ENCODE peak calls at places on chromosomes 13 and 19, in seven cellular contexts. Y is mesendoderm, D is psoas muscle, F is endodermal cell, Q is OCI-LY7, N is GM06990, A is adrenal gland. V is an unnamed sample.

GRCh38 chr19:17479325-17479791 is 9.0 kb downstream of the SLC27A1 start:
- DNase-seq in N (no peak), Q (no peak), A (no peak), Y (no peak), F (no peak), D (no peak), V (no peak)

GRCh38 chr19:32406161-32407003 is 812 bp downstream of the DPY19L3 start:
- DNase-seq in N (no peak), F (no peak), D (no peak), Q (no peak), Y (no peak), A (no peak), V (no peak)

GRCh38 chr13:99442273-99442895 is 58.9 kb upstream of the TM9SF2 start:
- DNase-seq in D (no peak), Q (peak), Y (peak), A (no peak), N (no peak), F (peak), V (no peak)

GRCh38 chr19:46717034-46717715 is at the start of gene PRKD2:
- DNase-seq in N (peak), Y (peak), D (peak), F (peak), Q (peak), A (peak), V (peak)

GRCh38 chr19:5718032-5718578 is 1.8 kb downstream of the LONP1 start:
- DNase-seq in D (no peak), Y (no peak), F (no peak), A (peak), N (no peak), Q (no peak), V (no peak)

GRCh38 chr19:45276284-45276687 is 25.2 kb downstream of the MARK4 start:
- DNase-seq in N (no peak), A (no peak), Q (peak), Y (no peak), D (no peak), F (no peak), V (no peak)

GRCh38 chr19:17686592-17687042 is 1.5 kb downstream of the UNC13A start:
- DNase-seq in Q (no peak), F (peak), N (no peak), A (peak), Y (peak), D (peak), V (peak)

GRCh38 chr13:83327091-83327490 is 555.2 kb downstream of the SLITRK1 start:
- DNase-seq in N (no peak), Q (no peak), A (no peak), Y (no peak), F (no peak), D (no peak), V (no peak)

GRCh38 chr19:3366761-3367571 is 583 bp downstream of the NFIC start:
- DNase-seq in Q (no peak), Y (peak), N (peak), D (peak), A (peak), F (peak), V (peak)

GRCh38 chr13:37656247-37656940 is 57.8 kb upstream of the POSTN start:
- DNase-seq in N (no peak), F (no peak), D (no peak), Q (no peak), Y (peak), A (no peak), V (no peak)

GRCh38 chr13:77207943-77208342 is 119.0 kb downstream of the MYCBP2 start:
- DNase-seq in N (no peak), F (no peak), Y (no peak), D (no peak), Q (no peak), A (no peak), V (no peak)

GRCh38 chr19:55640043-55640576 is 692 bp upstream of the ZNF580 start:
- DNase-seq in Q (peak), A (peak), F (peak), Y (peak), N (peak), D (peak), V (peak)

GRCh38 chr19:48793271-48793670 is 17.6 kb downstream of the BCAT2 start:
- DNase-seq in D (no peak), N (no peak), F (no peak), Y (no peak), Q (no peak), A (no peak), V (no peak)

GRCh38 chr13:33740134-33740538 is 77.8 kb upstream of the RFC3 start:
- DNase-seq in Y (no peak), A (no peak), Q (no peak), F (no peak), N (no peak), D (no peak), V (no peak)

GRCh38 chr13:41306271-41307150 is 4.6 kb upstream of the NAA16 start:
- DNase-seq in N (no peak), Q (no peak), Y (no peak), F (no peak), D (no peak), A (no peak), V (no peak)

GRCh38 chr13:88068316-88068715 is 397.1 kb downstream of the SLITRK5 start:
- DNase-seq in D (no peak), Q (no peak), N (no peak), A (no peak), Y (no peak), F (no peak), V (no peak)

GRCh38 chr13:32233062-32233461 is 82.1 kb downstream of the ZAR1L start:
- DNase-seq in D (no peak), F (no peak), A (no peak), Q (no peak), Y (no peak), N (no peak), V (no peak)

GRCh38 chr13:21973437-21974125 is 302.7 kb downstream of the FGF9 start:
- DNase-seq in D (no peak), N (no peak), A (no peak), F (peak), Q (no peak), Y (no peak), V (no peak)

GRCh38 chr13:76939215-76939614 is 9.1 kb upstream of the ACOD1 start:
- DNase-seq in D (no peak), N (no peak), F (no peak), Q (no peak), A (no peak), Y (no peak), V (no peak)

GRCh38 chr13:36344173-36344572 is 2.0 kb downstream of the SPART start:
- DNase-seq in Y (peak), D (no peak), Q (no peak), A (no peak), N (no peak), F (no peak), V (no peak)

GRCh38 chr19:13707901-13708300 is 56.4 kb upstream of the MRI1 start:
- DNase-seq in F (no peak), D (no peak), Q (no peak), N (no peak), Y (no peak), A (no peak), V (no peak)

GRCh38 chr13:91369432-91369831 is 21.9 kb downstream of the MIR17HG start:
- DNase-seq in D (no peak), A (no peak), F (no peak), Q (no peak), Y (peak), N (no peak), V (no peak)

GRCh38 chr19:8097198-8097597 is 44.6 kb downstream of the CCL25 start:
- DNase-seq in Q (no peak), F (no peak), Y (no peak), N (no peak), A (no peak), D (no peak), V (no peak)

GRCh38 chr13:76723551-76724232 is 162.5 kb downstream of the KCTD12 start:
- DNase-seq in N (no peak), Y (peak), Q (no peak), D (peak), F (peak), A (no peak), V (no peak)

GRCh38 chr13:110126391-110126961 is 180.5 kb downstream of the COL4A1 start:
- DNase-seq in F (peak), A (no peak), Y (peak), N (peak), Q (no peak), D (peak), V (peak)

GRCh38 chr13:93270769-93271753 is 44.5 kb downstream of the GPC6 start:
- DNase-seq in A (no peak), Q (no peak), N (no peak), D (no peak), Y (peak), F (no peak), V (no peak)

GRCh38 chr13:74662895-74663294 is 528.7 kb upstream of the KLF12 start:
- DNase-seq in Y (no peak), A (no peak), D (no peak), Q (no peak), F (no peak), N (no peak), V (peak)

GRCh38 chr19:48203227-48203793 is 32.8 kb downstream of the ZSWIM9 start:
- DNase-seq in N (no peak), Y (no peak), D (no peak), Q (peak), A (no peak), F (no peak), V (no peak)

DNA sequence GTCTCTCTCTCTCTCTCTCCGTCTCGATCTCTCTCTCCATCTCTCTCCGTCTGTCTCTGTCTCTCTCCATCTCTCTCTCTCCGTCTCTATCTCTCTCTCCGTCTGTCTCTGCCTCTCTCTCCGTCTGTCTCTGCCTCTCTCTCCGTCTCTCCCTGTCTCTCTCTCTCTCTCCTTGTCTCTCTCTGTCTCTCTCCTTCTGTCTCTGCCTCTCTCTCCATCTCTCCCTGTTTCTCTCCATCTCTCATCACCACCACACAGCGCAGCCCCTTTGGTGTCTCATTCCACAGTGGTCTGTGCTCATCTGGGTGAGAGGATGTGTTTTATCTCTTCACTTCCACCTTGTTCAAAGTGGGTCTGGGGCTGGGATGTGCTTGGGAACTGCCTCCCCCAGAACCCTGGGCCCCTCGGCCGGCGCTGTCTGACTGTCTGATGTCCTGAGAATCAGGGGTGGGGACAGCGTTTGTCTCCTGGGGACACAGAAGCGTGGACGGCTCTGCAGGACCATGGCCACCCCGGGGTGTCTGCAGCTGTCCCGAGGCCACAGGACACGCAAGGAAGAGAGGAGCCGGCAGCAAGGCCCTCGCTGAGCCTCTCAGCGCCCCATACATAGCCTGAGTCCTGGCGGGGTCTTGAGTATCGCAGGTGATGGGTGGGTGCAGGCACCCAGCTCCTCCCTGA is 40.2 kb upstream of the C13orf46 start:
- DNase-seq in D (no peak), Q (no peak), Y (no peak), N (no peak), F (no peak), A (no peak), V (peak)
- H3K4me3 ChIP-seq in D (no peak), Q (no peak), Y (no peak), N (no peak), F (no peak), A (no peak), V (no peak)

GRCh38 chr13:60268203-60268555 is 104.5 kb upstream of the DIAPH3 start:
- DNase-seq in F (no peak), N (no peak), Q (no peak), Y (no peak), D (no peak), A (no peak), V (no peak)
- H3K4me3 ChIP-seq in F (peak), N (peak), Q (peak), Y (peak), D (peak), A (no peak), V (peak)

GRCh38 chr19:51479531-51480331 is 1.4 kb downstream of the CEACAM18 start:
- DNase-seq in Q (no peak), D (no peak), N (no peak), F (no peak), A (no peak), Y (no peak), V (no peak)
- H3K4me3 ChIP-seq in Q (no peak), D (no peak), N (no peak), F (no peak), A (no peak), Y (no peak), V (no peak)

DNA sequence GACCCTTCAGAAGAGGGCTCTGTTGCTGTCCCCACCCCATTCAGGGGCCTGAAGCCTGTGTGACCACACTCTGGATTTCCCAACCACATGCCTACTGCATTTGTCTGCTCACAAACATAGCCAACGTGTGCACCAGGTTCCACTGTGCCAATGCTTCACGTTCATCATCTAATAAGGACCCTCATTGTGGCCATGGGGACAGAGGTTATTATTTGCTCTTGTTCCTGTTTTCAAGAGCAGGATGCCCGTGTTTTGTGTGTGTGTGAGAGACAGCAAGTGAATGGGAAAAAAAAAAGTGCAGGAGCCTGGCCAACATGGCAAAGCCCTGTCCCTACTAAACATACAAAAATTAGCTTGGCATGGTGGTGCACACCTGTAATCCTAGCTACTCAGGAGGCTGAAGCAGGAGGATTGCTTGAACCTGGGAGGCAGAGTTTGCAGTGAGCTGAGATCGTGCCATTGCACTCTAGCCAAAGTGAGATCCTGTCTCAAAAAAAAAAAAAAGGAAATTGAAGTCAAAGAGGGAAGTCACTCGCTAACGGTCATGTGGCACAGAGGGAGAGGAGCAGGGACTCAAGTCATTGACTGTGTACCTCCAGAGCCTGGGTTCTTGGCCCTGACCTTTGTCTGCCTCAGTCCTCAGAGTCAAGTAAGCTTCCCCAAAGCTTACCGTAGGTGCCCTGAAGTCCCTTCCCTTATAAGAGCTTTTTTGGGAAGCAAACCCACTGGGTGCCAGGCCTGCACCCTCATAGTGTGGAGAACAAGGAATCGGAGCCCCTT is 6.9 kb downstream of the B3GNT8 start:
- DNase-seq in D (no peak), Y (no peak), N (no peak), A (no peak), F (no peak), Q (no peak), V (peak)
- H3K4me3 ChIP-seq in D (no peak), Y (no peak), N (no peak), A (no peak), F (no peak), Q (no peak), V (no peak)

DNA sequence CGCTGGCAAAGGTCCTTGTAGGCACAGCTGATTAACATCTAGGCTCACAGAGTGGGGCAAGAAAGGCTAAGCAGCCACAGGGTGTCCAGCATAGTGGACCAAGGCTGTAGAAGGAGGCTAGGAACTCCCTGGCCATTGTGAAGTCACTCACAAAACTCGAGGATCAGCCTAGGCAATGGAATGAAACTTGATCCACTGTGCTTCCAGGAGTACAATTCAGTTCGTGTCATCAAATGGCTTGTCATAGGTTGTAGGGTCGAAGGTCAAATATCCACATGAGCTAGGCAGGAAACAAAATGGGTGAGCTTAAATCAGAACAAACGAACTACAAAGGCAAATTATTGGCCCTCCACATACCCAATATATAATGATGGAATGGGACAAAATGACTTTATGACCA is 4.4 kb upstream of the FAM187B start:
- DNase-seq in Q (no peak), Y (no peak), D (no peak), F (no peak), N (no peak), A (no peak), V (no peak)
- H3K4me3 ChIP-seq in Q (no peak), Y (no peak), D (no peak), F (no peak), N (no peak), A (no peak), V (no peak)

DNA sequence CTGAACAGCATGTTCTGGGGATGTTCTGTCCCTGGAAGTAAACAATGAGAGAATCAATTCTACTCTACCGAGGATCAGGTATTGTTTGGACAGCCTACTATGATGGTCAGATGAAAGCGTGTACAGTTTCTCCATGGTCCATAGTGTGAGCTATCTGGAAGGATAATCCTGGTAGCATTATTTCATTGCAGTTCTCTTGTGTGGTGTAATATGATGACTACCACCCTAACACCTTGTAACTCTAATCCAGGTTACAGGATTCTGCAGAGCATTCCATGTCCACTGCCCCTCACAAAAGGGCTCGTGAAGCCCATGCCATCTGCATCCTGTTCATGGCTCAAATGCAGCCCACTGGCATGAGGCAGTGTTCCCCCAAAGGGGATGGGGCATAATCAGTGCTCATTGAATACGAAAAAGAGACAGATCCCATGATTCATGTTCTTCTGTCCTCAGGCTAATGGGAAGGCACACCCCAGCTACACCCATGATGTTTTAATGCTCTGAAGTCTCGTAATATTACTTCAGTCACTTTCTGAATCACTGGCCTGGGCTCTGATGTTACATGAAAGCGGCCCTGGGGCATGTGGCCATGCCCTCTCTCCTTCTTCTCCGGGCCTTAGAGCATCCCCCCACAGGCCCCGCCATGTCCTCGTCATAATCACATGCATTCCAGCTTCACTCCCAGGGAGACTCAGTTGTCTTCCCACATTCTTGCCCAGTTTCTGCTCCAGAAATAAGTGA is 68.4 kb downstream of the HSPH1 start:
- DNase-seq in F (no peak), N (no peak), D (no peak), A (no peak), Q (no peak), Y (no peak), V (no peak)
- H3K4me3 ChIP-seq in F (no peak), N (no peak), D (no peak), A (no peak), Q (no peak), Y (no peak), V (no peak)

DNA sequence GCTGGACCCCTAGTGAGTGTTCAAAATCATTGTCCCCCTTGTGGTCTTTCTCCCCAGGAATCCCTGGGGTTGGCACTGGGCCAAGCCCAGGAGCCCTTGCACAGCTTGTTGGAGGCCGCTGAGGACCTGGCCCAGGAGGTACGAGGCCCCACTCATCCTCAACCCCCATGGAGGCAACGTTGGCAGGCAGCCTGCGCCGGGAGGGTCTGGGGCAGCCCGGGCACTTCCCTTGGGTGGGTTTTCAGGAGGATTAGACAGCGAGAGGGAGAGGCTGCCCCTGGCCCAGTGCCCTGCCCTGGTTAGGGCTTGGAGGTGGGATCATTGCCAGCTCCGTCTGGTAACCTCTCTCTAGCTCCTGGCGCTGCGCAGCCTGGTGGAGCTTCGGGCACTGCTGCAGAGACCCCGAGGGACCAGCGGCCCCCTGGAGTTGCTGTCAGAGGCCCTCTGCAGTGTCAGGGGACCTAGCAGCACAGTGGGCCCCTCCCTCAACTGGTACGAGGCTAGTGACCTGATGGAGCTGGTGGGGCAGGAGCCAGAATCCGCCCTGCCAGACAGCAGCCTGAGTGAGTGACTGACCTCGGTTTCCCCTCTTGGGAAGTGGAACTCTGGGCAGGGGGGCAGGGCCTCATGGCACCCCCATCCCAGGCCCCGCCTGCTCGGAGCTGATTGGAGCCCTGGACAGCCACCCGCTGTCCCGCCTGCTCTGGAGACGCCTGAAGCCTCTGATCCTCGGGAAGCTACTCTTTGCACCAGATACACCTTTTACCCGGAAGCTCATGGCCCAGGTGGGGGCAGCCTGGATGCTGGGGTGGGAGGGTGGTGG is 3.0 kb downstream of the ABCA7 start:
- DNase-seq in Q (no peak), N (no peak), A (no peak), Y (no peak), D (peak), F (peak), V (peak)
- H3K4me3 ChIP-seq in Q (no peak), N (no peak), A (no peak), Y (no peak), D (peak), F (no peak), V (no peak)

DNA sequence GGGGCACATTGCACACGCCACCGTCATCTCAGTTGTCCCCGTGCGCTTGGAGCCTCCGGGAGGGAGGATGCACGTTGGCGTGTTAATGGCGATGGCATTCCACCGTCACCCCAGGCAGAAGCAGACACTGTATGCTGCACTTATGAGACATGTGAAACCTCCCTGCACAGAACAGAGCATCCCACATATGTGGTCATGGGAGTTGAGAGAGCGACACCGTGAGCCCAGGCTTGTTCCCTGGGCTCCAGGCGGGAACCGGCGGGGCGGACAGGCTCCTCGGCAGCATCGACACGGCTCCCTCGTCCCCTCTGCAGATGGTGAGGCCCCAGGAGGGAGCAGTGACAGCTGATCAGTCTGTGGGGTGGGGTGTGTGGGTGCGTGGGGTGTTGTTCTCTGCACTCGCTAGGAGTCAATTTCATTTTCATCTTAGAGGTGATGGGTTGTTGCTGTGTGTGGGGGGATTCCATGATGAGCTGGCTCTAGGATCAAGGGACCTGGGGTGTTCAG is 40.4 kb downstream of the CRTC1 start:
- DNase-seq in Y (no peak), D (no peak), A (no peak), Q (no peak), N (no peak), F (no peak), V (no peak)
- H3K4me3 ChIP-seq in Y (no peak), D (no peak), A (no peak), Q (no peak), N (no peak), F (no peak), V (no peak)